ENCODE peak calls at places on chromosomes 1 and 21, in ten cellular contexts. One of them, this sample, is unnamed.

GRCh38 chr1:159935719-159936283 is 9.6 kb downstream of the IGSF9 start:
- DNase-seq in A549: no peak
- DNase-seq in ovary: no peak
- DNase-seq in heart left ventricle: no peak
- DNase-seq in GM04503: no peak
- DNase-seq in SHP77: no peak
- DNase-seq in GM23248: peak
- DNase-seq in T-helper 2 cell: no peak
- DNase-seq in NCI-H1694 treated with DMSO at 0.1 percent for 48 hours: no peak
- DNase-seq in activated CD4-positive, alpha-beta T cell treated with anti-CD3 and anti-CD28 coated beads, Interleukin-2, amount 50 U/mL, for 1 hour: no peak
- DNase-seq in this sample: no peak

GRCh38 chr1:185926562-185926961 is 192.4 kb downstream of the HMCN1 start:
- DNase-seq in A549: peak
- DNase-seq in ovary: no peak
- DNase-seq in heart left ventricle: no peak
- DNase-seq in GM04503: no peak
- DNase-seq in SHP77: no peak
- DNase-seq in GM23248: peak
- DNase-seq in T-helper 2 cell: no peak
- DNase-seq in NCI-H1694 treated with DMSO at 0.1 percent for 48 hours: no peak
- DNase-seq in activated CD4-positive, alpha-beta T cell treated with anti-CD3 and anti-CD28 coated beads, Interleukin-2, amount 50 U/mL, for 1 hour: no peak
- DNase-seq in this sample: no peak

GRCh38 chr1:117339866-117340357 is 27.3 kb upstream of the MAN1A2 start:
- DNase-seq in A549: peak
- DNase-seq in ovary: no peak
- DNase-seq in heart left ventricle: no peak
- DNase-seq in GM04503: peak
- DNase-seq in SHP77: peak
- DNase-seq in GM23248: peak
- DNase-seq in T-helper 2 cell: no peak
- DNase-seq in NCI-H1694 treated with DMSO at 0.1 percent for 48 hours: no peak
- DNase-seq in activated CD4-positive, alpha-beta T cell treated with anti-CD3 and anti-CD28 coated beads, Interleukin-2, amount 50 U/mL, for 1 hour: no peak
- DNase-seq in this sample: no peak

GRCh38 chr1:93489756-93490155 is 41.8 kb downstream of the FNBP1L start:
- DNase-seq in A549: no peak
- DNase-seq in ovary: no peak
- DNase-seq in heart left ventricle: no peak
- DNase-seq in GM04503: no peak
- DNase-seq in SHP77: no peak
- DNase-seq in GM23248: peak
- DNase-seq in T-helper 2 cell: no peak
- DNase-seq in NCI-H1694 treated with DMSO at 0.1 percent for 48 hours: no peak
- DNase-seq in activated CD4-positive, alpha-beta T cell treated with anti-CD3 and anti-CD28 coated beads, Interleukin-2, amount 50 U/mL, for 1 hour: no peak
- DNase-seq in this sample: no peak

GRCh38 chr1:161439280-161440232 is 65.7 kb upstream of the FCGR2A start:
- DNase-seq in A549: peak
- DNase-seq in ovary: peak
- DNase-seq in heart left ventricle: no peak
- DNase-seq in GM04503: no peak
- DNase-seq in SHP77: no peak
- DNase-seq in GM23248: peak
- DNase-seq in T-helper 2 cell: no peak
- DNase-seq in NCI-H1694 treated with DMSO at 0.1 percent for 48 hours: no peak
- DNase-seq in activated CD4-positive, alpha-beta T cell treated with anti-CD3 and anti-CD28 coated beads, Interleukin-2, amount 50 U/mL, for 1 hour: no peak
- DNase-seq in this sample: no peak

GRCh38 chr1:80675469-80675868 is 1125.3 kb upstream of the ADGRL2 start:
- DNase-seq in A549: no peak
- DNase-seq in ovary: no peak
- DNase-seq in heart left ventricle: no peak
- DNase-seq in GM04503: no peak
- DNase-seq in SHP77: no peak
- DNase-seq in GM23248: peak
- DNase-seq in T-helper 2 cell: no peak
- DNase-seq in NCI-H1694 treated with DMSO at 0.1 percent for 48 hours: no peak
- DNase-seq in activated CD4-positive, alpha-beta T cell treated with anti-CD3 and anti-CD28 coated beads, Interleukin-2, amount 50 U/mL, for 1 hour: no peak
- DNase-seq in this sample: no peak

GRCh38 chr1:23759277-23759676 is 16.0 kb downstream of the ELOA start:
- DNase-seq in A549: no peak
- DNase-seq in ovary: no peak
- DNase-seq in heart left ventricle: peak
- DNase-seq in GM04503: no peak
- DNase-seq in SHP77: no peak
- DNase-seq in GM23248: no peak
- DNase-seq in T-helper 2 cell: no peak
- DNase-seq in NCI-H1694 treated with DMSO at 0.1 percent for 48 hours: no peak
- DNase-seq in activated CD4-positive, alpha-beta T cell treated with anti-CD3 and anti-CD28 coated beads, Interleukin-2, amount 50 U/mL, for 1 hour: no peak
- DNase-seq in this sample: no peak

GRCh38 chr1:2107586-2108212 is 57.5 kb downstream of the PRKCZ start:
- DNase-seq in A549: no peak
- DNase-seq in ovary: no peak
- DNase-seq in heart left ventricle: no peak
- DNase-seq in GM04503: no peak
- DNase-seq in SHP77: no peak
- DNase-seq in GM23248: no peak
- DNase-seq in T-helper 2 cell: no peak
- DNase-seq in NCI-H1694 treated with DMSO at 0.1 percent for 48 hours: no peak
- DNase-seq in activated CD4-positive, alpha-beta T cell treated with anti-CD3 and anti-CD28 coated beads, Interleukin-2, amount 50 U/mL, for 1 hour: no peak
- DNase-seq in this sample: no peak

GRCh38 chr1:164771568-164772350 is 212.8 kb downstream of the PBX1 start:
- DNase-seq in A549: peak
- DNase-seq in ovary: no peak
- DNase-seq in heart left ventricle: no peak
- DNase-seq in GM04503: peak
- DNase-seq in SHP77: no peak
- DNase-seq in GM23248: peak
- DNase-seq in T-helper 2 cell: no peak
- DNase-seq in NCI-H1694 treated with DMSO at 0.1 percent for 48 hours: no peak
- DNase-seq in activated CD4-positive, alpha-beta T cell treated with anti-CD3 and anti-CD28 coated beads, Interleukin-2, amount 50 U/mL, for 1 hour: no peak
- DNase-seq in this sample: no peak

GRCh38 chr1:196608401-196609113 is at the start of gene KCNT2:
- DNase-seq in A549: peak
- DNase-seq in ovary: peak
- DNase-seq in heart left ventricle: peak
- DNase-seq in GM04503: no peak
- DNase-seq in SHP77: peak
- DNase-seq in GM23248: peak
- DNase-seq in T-helper 2 cell: peak
- DNase-seq in NCI-H1694 treated with DMSO at 0.1 percent for 48 hours: peak
- DNase-seq in activated CD4-positive, alpha-beta T cell treated with anti-CD3 and anti-CD28 coated beads, Interleukin-2, amount 50 U/mL, for 1 hour: no peak
- DNase-seq in this sample: peak

GRCh38 chr1:162018418-162018817 is 5.3 kb downstream of the OLFML2B start:
- DNase-seq in A549: no peak
- DNase-seq in ovary: no peak
- DNase-seq in heart left ventricle: no peak
- DNase-seq in GM04503: no peak
- DNase-seq in SHP77: no peak
- DNase-seq in GM23248: no peak
- DNase-seq in T-helper 2 cell: no peak
- DNase-seq in NCI-H1694 treated with DMSO at 0.1 percent for 48 hours: no peak
- DNase-seq in activated CD4-positive, alpha-beta T cell treated with anti-CD3 and anti-CD28 coated beads, Interleukin-2, amount 50 U/mL, for 1 hour: no peak
- DNase-seq in this sample: no peak

GRCh38 chr21:36150192-36150711 is 6.4 kb upstream of the DOP1B start:
- DNase-seq in A549: no peak
- DNase-seq in ovary: no peak
- DNase-seq in heart left ventricle: peak
- DNase-seq in GM04503: no peak
- DNase-seq in SHP77: no peak
- DNase-seq in GM23248: peak
- DNase-seq in T-helper 2 cell: no peak
- DNase-seq in NCI-H1694 treated with DMSO at 0.1 percent for 48 hours: peak
- DNase-seq in activated CD4-positive, alpha-beta T cell treated with anti-CD3 and anti-CD28 coated beads, Interleukin-2, amount 50 U/mL, for 1 hour: no peak
- DNase-seq in this sample: peak

GRCh38 chr1:47724427-47724999 is 272.7 kb downstream of the TRABD2B start:
- DNase-seq in A549: no peak
- DNase-seq in ovary: no peak
- DNase-seq in heart left ventricle: no peak
- DNase-seq in GM04503: no peak
- DNase-seq in SHP77: no peak
- DNase-seq in GM23248: no peak
- DNase-seq in T-helper 2 cell: no peak
- DNase-seq in NCI-H1694 treated with DMSO at 0.1 percent for 48 hours: no peak
- DNase-seq in activated CD4-positive, alpha-beta T cell treated with anti-CD3 and anti-CD28 coated beads, Interleukin-2, amount 50 U/mL, for 1 hour: no peak
- DNase-seq in this sample: no peak

GRCh38 chr21:34812510-34813265 is 143.9 kb downstream of the CLIC6 start:
- DNase-seq in A549: peak
- DNase-seq in ovary: no peak
- DNase-seq in heart left ventricle: no peak
- DNase-seq in GM04503: peak
- DNase-seq in SHP77: peak
- DNase-seq in GM23248: peak
- DNase-seq in T-helper 2 cell: no peak
- DNase-seq in NCI-H1694 treated with DMSO at 0.1 percent for 48 hours: no peak
- DNase-seq in activated CD4-positive, alpha-beta T cell treated with anti-CD3 and anti-CD28 coated beads, Interleukin-2, amount 50 U/mL, for 1 hour: no peak
- DNase-seq in this sample: no peak

GRCh38 chr1:36612881-36613280 is 130.2 kb upstream of the CSF3R start:
- DNase-seq in A549: no peak
- DNase-seq in ovary: no peak
- DNase-seq in heart left ventricle: no peak
- DNase-seq in GM04503: no peak
- DNase-seq in SHP77: no peak
- DNase-seq in GM23248: no peak
- DNase-seq in T-helper 2 cell: no peak
- DNase-seq in NCI-H1694 treated with DMSO at 0.1 percent for 48 hours: no peak
- DNase-seq in activated CD4-positive, alpha-beta T cell treated with anti-CD3 and anti-CD28 coated beads, Interleukin-2, amount 50 U/mL, for 1 hour: no peak
- DNase-seq in this sample: no peak

GRCh38 chr1:154759196-154759595 is 110.9 kb downstream of the KCNN3 start:
- DNase-seq in A549: no peak
- DNase-seq in ovary: no peak
- DNase-seq in heart left ventricle: no peak
- DNase-seq in GM04503: no peak
- DNase-seq in SHP77: no peak
- DNase-seq in GM23248: no peak
- DNase-seq in T-helper 2 cell: no peak
- DNase-seq in NCI-H1694 treated with DMSO at 0.1 percent for 48 hours: no peak
- DNase-seq in activated CD4-positive, alpha-beta T cell treated with anti-CD3 and anti-CD28 coated beads, Interleukin-2, amount 50 U/mL, for 1 hour: peak
- DNase-seq in this sample: no peak

GRCh38 chr1:191034126-191034525 is 556.5 kb upstream of the BRINP3 start:
- DNase-seq in A549: no peak
- DNase-seq in ovary: no peak
- DNase-seq in heart left ventricle: no peak
- DNase-seq in GM04503: no peak
- DNase-seq in SHP77: no peak
- DNase-seq in GM23248: no peak
- DNase-seq in T-helper 2 cell: no peak
- DNase-seq in NCI-H1694 treated with DMSO at 0.1 percent for 48 hours: no peak
- DNase-seq in activated CD4-positive, alpha-beta T cell treated with anti-CD3 and anti-CD28 coated beads, Interleukin-2, amount 50 U/mL, for 1 hour: no peak
- DNase-seq in this sample: no peak

GRCh38 chr1:108034396-108034795 is 69.4 kb upstream of the VAV3 start:
- DNase-seq in A549: peak
- DNase-seq in ovary: no peak
- DNase-seq in heart left ventricle: no peak
- DNase-seq in GM04503: no peak
- DNase-seq in SHP77: no peak
- DNase-seq in GM23248: peak
- DNase-seq in T-helper 2 cell: no peak
- DNase-seq in NCI-H1694 treated with DMSO at 0.1 percent for 48 hours: no peak
- DNase-seq in activated CD4-positive, alpha-beta T cell treated with anti-CD3 and anti-CD28 coated beads, Interleukin-2, amount 50 U/mL, for 1 hour: no peak
- DNase-seq in this sample: no peak

GRCh38 chr1:235021321-235021720 is 107.3 kb downstream of the TOMM20 start:
- DNase-seq in A549: no peak
- DNase-seq in ovary: no peak
- DNase-seq in heart left ventricle: no peak
- DNase-seq in GM04503: no peak
- DNase-seq in SHP77: no peak
- DNase-seq in GM23248: no peak
- DNase-seq in T-helper 2 cell: no peak
- DNase-seq in NCI-H1694 treated with DMSO at 0.1 percent for 48 hours: no peak
- DNase-seq in activated CD4-positive, alpha-beta T cell treated with anti-CD3 and anti-CD28 coated beads, Interleukin-2, amount 50 U/mL, for 1 hour: no peak
- DNase-seq in this sample: peak

GRCh38 chr21:33976980-33977720 is 61.5 kb upstream of the ATP5PO start:
- DNase-seq in A549: no peak
- DNase-seq in ovary: no peak
- DNase-seq in heart left ventricle: no peak
- DNase-seq in GM04503: no peak
- DNase-seq in SHP77: no peak
- DNase-seq in GM23248: no peak
- DNase-seq in T-helper 2 cell: no peak
- DNase-seq in NCI-H1694 treated with DMSO at 0.1 percent for 48 hours: no peak
- DNase-seq in activated CD4-positive, alpha-beta T cell treated with anti-CD3 and anti-CD28 coated beads, Interleukin-2, amount 50 U/mL, for 1 hour: no peak
- DNase-seq in this sample: no peak

GRCh38 chr1:205748398-205749093 is 1.4 kb downstream of the NUCKS1 start:
- DNase-seq in A549: peak
- DNase-seq in ovary: no peak
- DNase-seq in heart left ventricle: no peak
- DNase-seq in GM04503: peak
- DNase-seq in SHP77: no peak
- DNase-seq in GM23248: peak
- DNase-seq in T-helper 2 cell: no peak
- DNase-seq in NCI-H1694 treated with DMSO at 0.1 percent for 48 hours: peak
- DNase-seq in activated CD4-positive, alpha-beta T cell treated with anti-CD3 and anti-CD28 coated beads, Interleukin-2, amount 50 U/mL, for 1 hour: no peak
- DNase-seq in this sample: no peak

GRCh38 chr21:38136201-38136600 is 120.6 kb upstream of the KCNJ15 start:
- DNase-seq in A549: peak
- DNase-seq in ovary: no peak
- DNase-seq in heart left ventricle: no peak
- DNase-seq in GM04503: no peak
- DNase-seq in SHP77: no peak
- DNase-seq in GM23248: peak
- DNase-seq in T-helper 2 cell: no peak
- DNase-seq in NCI-H1694 treated with DMSO at 0.1 percent for 48 hours: no peak
- DNase-seq in activated CD4-positive, alpha-beta T cell treated with anti-CD3 and anti-CD28 coated beads, Interleukin-2, amount 50 U/mL, for 1 hour: no peak
- DNase-seq in this sample: no peak

GRCh38 chr1:9691108-9691445 is 39.5 kb downstream of the PIK3CD start:
- DNase-seq in A549: no peak
- DNase-seq in ovary: no peak
- DNase-seq in heart left ventricle: no peak
- DNase-seq in GM04503: no peak
- DNase-seq in SHP77: no peak
- DNase-seq in GM23248: peak
- DNase-seq in T-helper 2 cell: no peak
- DNase-seq in NCI-H1694 treated with DMSO at 0.1 percent for 48 hours: no peak
- DNase-seq in activated CD4-positive, alpha-beta T cell treated with anti-CD3 and anti-CD28 coated beads, Interleukin-2, amount 50 U/mL, for 1 hour: no peak
- DNase-seq in this sample: no peak

GRCh38 chr1:92314024-92314423 is 15.2 kb downstream of the RPAP2 start:
- DNase-seq in A549: no peak
- DNase-seq in ovary: no peak
- DNase-seq in heart left ventricle: no peak
- DNase-seq in GM04503: no peak
- DNase-seq in SHP77: no peak
- DNase-seq in GM23248: no peak
- DNase-seq in T-helper 2 cell: no peak
- DNase-seq in NCI-H1694 treated with DMSO at 0.1 percent for 48 hours: no peak
- DNase-seq in activated CD4-positive, alpha-beta T cell treated with anti-CD3 and anti-CD28 coated beads, Interleukin-2, amount 50 U/mL, for 1 hour: no peak
- DNase-seq in this sample: no peak

GRCh38 chr1:179016694-179017382 is 8.9 kb upstream of the FAM20B start:
- DNase-seq in A549: peak
- DNase-seq in ovary: peak
- DNase-seq in heart left ventricle: peak
- DNase-seq in GM04503: peak
- DNase-seq in SHP77: peak
- DNase-seq in GM23248: peak
- DNase-seq in T-helper 2 cell: no peak
- DNase-seq in NCI-H1694 treated with DMSO at 0.1 percent for 48 hours: no peak
- DNase-seq in activated CD4-positive, alpha-beta T cell treated with anti-CD3 and anti-CD28 coated beads, Interleukin-2, amount 50 U/mL, for 1 hour: no peak
- DNase-seq in this sample: peak

GRCh38 chr1:53735261-53735660 is 3.7 kb downstream of the GLIS1 start:
- DNase-seq in A549: no peak
- DNase-seq in ovary: no peak
- DNase-seq in heart left ventricle: no peak
- DNase-seq in GM04503: no peak
- DNase-seq in SHP77: no peak
- DNase-seq in GM23248: no peak
- DNase-seq in T-helper 2 cell: no peak
- DNase-seq in NCI-H1694 treated with DMSO at 0.1 percent for 48 hours: no peak
- DNase-seq in activated CD4-positive, alpha-beta T cell treated with anti-CD3 and anti-CD28 coated beads, Interleukin-2, amount 50 U/mL, for 1 hour: no peak
- DNase-seq in this sample: no peak

GRCh38 chr1:18530567-18531502 is 50.1 kb downstream of the KLHDC7A start:
- DNase-seq in A549: no peak
- DNase-seq in ovary: no peak
- DNase-seq in heart left ventricle: no peak
- DNase-seq in GM04503: no peak
- DNase-seq in SHP77: peak
- DNase-seq in GM23248: no peak
- DNase-seq in T-helper 2 cell: no peak
- DNase-seq in NCI-H1694 treated with DMSO at 0.1 percent for 48 hours: no peak
- DNase-seq in activated CD4-positive, alpha-beta T cell treated with anti-CD3 and anti-CD28 coated beads, Interleukin-2, amount 50 U/mL, for 1 hour: no peak
- DNase-seq in this sample: no peak

GRCh38 chr1:17276568-17276967 is 27.7 kb downstream of the PADI3 start:
- DNase-seq in A549: peak
- DNase-seq in ovary: no peak
- DNase-seq in heart left ventricle: no peak
- DNase-seq in GM04503: no peak
- DNase-seq in SHP77: no peak
- DNase-seq in GM23248: peak
- DNase-seq in T-helper 2 cell: no peak
- DNase-seq in NCI-H1694 treated with DMSO at 0.1 percent for 48 hours: peak
- DNase-seq in activated CD4-positive, alpha-beta T cell treated with anti-CD3 and anti-CD28 coated beads, Interleukin-2, amount 50 U/mL, for 1 hour: no peak
- DNase-seq in this sample: no peak

This sample was measured in tibial artery.